ENCODE peak calls at places on chromosomes 5 and 9, in four cellular contexts. P, H, Q and R are unnamed samples.

GRCh38 chr5:180803181-180804128 is 849 bp upstream of the MGAT1 start:
- DNase-seq in P (no peak), H (no peak), Q (peak; percentile 60), R (peak; percentile 85)

GRCh38 chr9:13181652-13182051 is 97.8 kb downstream of the MPDZ start:
- DNase-seq in P (peak; percentile 38), H (no peak), Q (no peak), R (no peak)

GRCh38 chr5:134438268-134438622 is 26.6 kb upstream of the CDKN2AIPNL start:
- DNase-seq in P (peak; percentile 90), H (no peak), Q (no peak), R (no peak)

GRCh38 chr9:82342046-82342445 is 353.5 kb downstream of the SPATA31D1 start:
- DNase-seq in P (no peak), H (no peak), Q (no peak), R (no peak)

GRCh38 chr9:94946256-94946655 is 219.8 kb downstream of the AOPEP start:
- DNase-seq in P (no peak), H (no peak), Q (no peak), R (no peak)

GRCh38 chr5:50962934-50963646 is 296.7 kb downstream of the PARP8 start:
- DNase-seq in P (peak; percentile 32), H (peak; percentile 93), Q (peak; percentile 89), R (no peak)

GRCh38 chr5:177552839-177553455 is 1.4 kb downstream of the FAM193B start:
- DNase-seq in P (no peak), H (no peak), Q (no peak), R (no peak)

GRCh38 chr5:160199410-160199911 is 29.8 kb upstream of the FABP6 start:
- DNase-seq in P (peak; percentile 23), H (peak; percentile 93), Q (peak; percentile 89), R (no peak)

GRCh38 chr5:81021486-81021885 is 61.3 kb downstream of the RASGRF2 start:
- DNase-seq in P (no peak), H (no peak), Q (no peak), R (no peak)
- TF ChIP-seq CHD1 in P (no peak), H (no peak), Q (no peak), R (no peak)

DNA sequence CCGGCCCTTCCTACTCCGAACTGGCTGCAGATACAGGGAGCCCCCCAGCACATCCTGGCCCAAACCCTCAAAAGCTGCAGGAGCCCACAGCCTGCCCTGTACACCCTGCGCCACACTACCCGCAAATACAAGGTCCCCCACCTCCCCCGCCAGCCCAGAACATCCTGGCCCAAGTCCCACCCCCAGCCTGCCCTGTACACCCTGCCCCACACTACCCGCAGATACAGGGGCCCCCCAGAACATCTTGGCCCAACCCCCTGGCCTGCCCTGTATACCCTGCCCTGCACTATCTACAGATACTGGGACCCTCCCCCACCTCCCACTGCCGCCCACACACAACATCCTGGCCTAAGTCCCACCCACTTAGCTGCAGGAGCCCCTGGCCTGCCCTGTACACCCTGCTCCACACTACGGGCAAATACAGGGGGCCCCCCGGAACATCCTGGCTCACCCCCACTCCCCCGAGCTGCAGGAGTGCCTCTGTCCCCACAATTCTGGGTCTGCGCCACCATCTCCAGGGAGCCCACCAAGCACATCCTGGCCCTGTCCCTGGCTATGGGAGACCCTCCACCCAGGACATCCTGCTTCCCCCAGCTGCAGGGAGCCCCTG is 8.3 kb downstream of the LPCAT1 start:
- DNase-seq in P (no peak), H (no peak), Q (peak; percentile 58), R (no peak)
- TF ChIP-seq CTCF in P (no peak), H (no peak), Q (no peak), R (no peak)

GRCh38 chr5:132483661-132484385 is 6.8 kb downstream of the IRF1 start:
- DNase-seq in P (no peak), H (no peak), Q (no peak), R (no peak)
- TF ChIP-seq CHD1 in P (no peak), H (no peak), Q (no peak), R (no peak)

GRCh38 chr9:31185831-31186230 is 1198.6 kb upstream of the ACO1 start:
- DNase-seq in P (peak; percentile 26), H (no peak), Q (no peak), R (no peak)
- TF ChIP-seq CTCF in P (no peak), H (no peak), Q (no peak), R (no peak)

DNA sequence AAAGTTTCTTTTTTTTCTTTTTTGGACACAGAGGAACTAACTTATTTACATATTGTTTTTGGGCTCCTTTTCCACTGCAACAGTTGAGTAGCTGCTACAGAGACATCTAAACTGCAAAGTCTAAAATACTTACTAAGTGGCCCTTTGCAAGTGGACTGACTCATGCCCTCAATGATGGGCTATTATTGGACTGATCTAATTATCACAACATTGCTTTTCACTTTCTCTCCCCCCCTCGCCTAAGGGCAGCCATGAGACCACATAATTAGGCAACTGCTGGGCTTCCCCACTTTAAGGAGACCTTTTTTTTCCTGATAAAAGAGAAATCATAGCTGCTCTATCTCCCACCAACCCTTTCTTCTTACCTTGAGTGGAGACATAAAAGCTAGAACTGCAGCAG is 47.0 kb downstream of the PLK2 start:
- DNase-seq in P (no peak), H (no peak), Q (no peak), R (no peak)
- TF ChIP-seq CHD1 in P (no peak), H (no peak), Q (no peak), R (no peak)

DNA sequence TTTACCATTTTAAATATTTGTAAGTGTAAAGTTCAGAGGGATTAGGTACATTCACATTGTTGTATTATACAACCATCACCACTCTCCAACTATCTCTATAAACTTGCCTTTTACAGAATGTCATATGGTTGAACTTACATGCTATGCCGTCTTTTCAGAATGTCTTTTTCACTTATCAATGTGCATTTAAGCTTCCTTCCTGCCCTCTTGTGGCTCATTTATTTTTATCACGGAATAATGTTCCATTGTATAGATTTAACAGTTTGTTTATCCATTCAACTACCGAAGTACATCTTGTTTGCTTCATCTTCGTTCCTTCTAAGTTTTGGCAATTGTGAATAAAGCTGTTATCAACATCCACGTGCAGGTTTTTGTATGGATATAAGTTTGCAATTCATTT is 133.3 kb upstream of the C6 start:
- DNase-seq in P (peak; percentile 49), H (no peak), Q (no peak), R (no peak)
- TF ChIP-seq CTCF in P (peak; percentile 43), H (no peak), Q (no peak), R (peak; percentile 5)

GRCh38 chr9:3578786-3579185 is 53.0 kb upstream of the RFX3 start:
- DNase-seq in P (peak; percentile 72), H (no peak), Q (no peak), R (no peak)
- TF ChIP-seq CHD1 in P (no peak), H (no peak), Q (no peak), R (no peak)

GRCh38 chr5:153937661-153938060 is 101.0 kb downstream of the FAM114A2 start:
- DNase-seq in P (no peak), H (no peak), Q (no peak), R (no peak)
- TF ChIP-seq CTCF in P (no peak), H (no peak), Q (no peak), R (no peak)